ENCODE peak calls at places on chromosomes 12 and 14, in eight cellular contexts. X, W, I, O, G, E, D and S are unnamed samples. For H3K36me3, the result is how much of the 10 kb centered on the place peaks cover.

GRCh38 chr12:12470751-12471300 is 91.8 kb downstream of the DUSP16 start:
- DNase-seq in X (no peak), W (no peak), I (no peak), O (no peak), G (no peak), E (no peak), D (no peak), S (no peak)

GRCh38 chr14:74290415-74290814 is 12.3 kb downstream of the ABCD4 start:
- DNase-seq in X (peak), W (no peak), I (peak), O (peak), G (no peak), E (no peak), D (peak), S (no peak)

GRCh38 chr14:67515386-67516079 is 17.6 kb upstream of the PLEKHH1 start:
- DNase-seq in X (no peak), W (no peak), I (no peak), O (no peak), G (no peak), E (no peak), D (peak), S (peak)

GRCh38 chr12:131092911-131093901 is 139.5 kb downstream of the ADGRD1 start:
- DNase-seq in X (no peak), W (no peak), I (no peak), O (no peak), G (peak), E (no peak), D (peak), S (no peak)

GRCh38 chr12:114054982-114055381 is 88.9 kb upstream of the RBM19 start:
- DNase-seq in X (no peak), W (no peak), I (no peak), O (no peak), G (no peak), E (no peak), D (no peak), S (no peak)

GRCh38 chr12:122309564-122310121 is 43.3 kb upstream of the VPS33A start:
- DNase-seq in X (no peak), W (no peak), I (no peak), O (no peak), G (no peak), E (no peak), D (no peak), S (no peak)

GRCh38 chr12:44628180-44628579 is 247.9 kb downstream of the NELL2 start:
- DNase-seq in X (no peak), W (no peak), I (no peak), O (no peak), G (no peak), E (no peak), D (no peak), S (no peak)

GRCh38 chr14:56248442-56248841 is 130.2 kb downstream of the PELI2 start:
- DNase-seq in X (no peak), W (no peak), I (no peak), O (no peak), G (no peak), E (no peak), D (no peak), S (no peak)

GRCh38 chr12:69524755-69525509 is 54.7 kb downstream of the FRS2 start:
- DNase-seq in X (no peak), W (no peak), I (no peak), O (no peak), G (no peak), E (no peak), D (no peak), S (no peak)

GRCh38 chr14:51225751-51226150 is 14.3 kb upstream of the TMX1 start:
- DNase-seq in X (peak), W (no peak), I (no peak), O (no peak), G (no peak), E (no peak), D (no peak), S (no peak)

GRCh38 chr14:51650721-51651387 is 856 bp upstream of the FRMD6 start:
- DNase-seq in X (no peak), W (no peak), I (peak), O (no peak), G (peak), E (no peak), D (no peak), S (no peak)

GRCh38 chr12:57243521-57244305 is 7.3 kb downstream of the STAC3 start:
- DNase-seq in X (peak), W (peak), I (peak), O (peak), G (peak), E (peak), D (peak), S (peak)

GRCh38 chr12:89183985-89184435 is 168.3 kb downstream of the DUSP6 start:
- DNase-seq in X (peak), W (peak), I (no peak), O (peak), G (peak), E (no peak), D (no peak), S (no peak)

GRCh38 chr12:82510386-82510785 is 152.1 kb downstream of the METTL25 start:
- DNase-seq in X (no peak), W (no peak), I (no peak), O (no peak), G (no peak), E (no peak), D (no peak), S (no peak)

GRCh38 chr14:61280092-61280525 is 1.0 kb downstream of the TMEM30B start:
- DNase-seq in X (no peak), W (no peak), I (no peak), O (no peak), G (peak), E (no peak), D (no peak), S (peak)

GRCh38 chr12:94280063-94280462 is 131.7 kb downstream of the PLXNC1 start:
- DNase-seq in X (no peak), W (no peak), I (no peak), O (no peak), G (no peak), E (no peak), D (no peak), S (no peak)

GRCh38 chr12:15423629-15424028 is 101.3 kb downstream of the PTPRO start:
- DNase-seq in X (peak), W (no peak), I (no peak), O (no peak), G (no peak), E (no peak), D (no peak), S (no peak)

GRCh38 chr12:25692115-25693035 is 139.3 kb upstream of the LMNTD1 start:
- DNase-seq in X (peak), W (peak), I (no peak), O (peak), G (no peak), E (no peak), D (no peak), S (no peak)

GRCh38 chr14:69303086-69303485 is 43.1 kb downstream of the GALNT16 start:
- DNase-seq in X (no peak), W (no peak), I (no peak), O (no peak), G (no peak), E (no peak), D (no peak), S (no peak)

DNA sequence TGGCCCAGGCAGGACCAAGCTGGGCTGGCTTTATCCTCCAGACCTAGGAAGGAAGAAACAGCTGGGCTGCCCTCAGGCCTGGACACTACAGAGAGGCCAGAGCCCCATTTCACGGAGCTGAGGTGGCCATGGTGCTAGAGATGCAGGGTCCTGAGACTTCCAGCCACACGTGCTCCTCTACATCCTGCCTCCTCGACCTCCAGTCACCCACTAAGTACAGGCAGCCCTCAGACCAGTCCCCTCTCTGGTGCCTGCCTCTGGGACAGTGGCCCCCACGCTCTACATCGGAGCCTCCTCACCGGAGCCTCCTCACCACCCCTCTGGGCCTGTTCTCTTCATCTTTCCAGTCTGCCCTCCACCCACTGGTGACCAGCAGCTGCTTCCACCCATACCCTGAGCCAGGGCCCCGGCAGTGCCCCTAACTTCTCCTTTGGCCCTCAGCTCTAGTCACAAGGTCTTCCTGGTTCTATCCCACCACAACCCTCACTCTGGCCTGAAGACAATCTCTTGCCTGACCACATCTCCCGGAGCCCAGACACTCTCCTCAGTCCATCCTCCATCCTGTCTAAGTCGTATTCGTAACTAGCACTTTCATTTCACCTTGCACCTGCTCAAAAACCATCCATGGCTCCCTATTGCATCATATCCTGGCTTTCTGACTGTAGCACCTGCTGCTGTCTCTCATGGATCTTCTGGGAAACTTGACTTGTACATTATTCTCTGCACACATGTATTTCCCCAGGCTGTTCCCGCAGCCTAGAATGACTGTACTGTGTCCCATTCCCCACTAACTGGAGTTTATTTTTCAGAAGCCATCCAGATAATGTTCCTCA is 43.9 kb downstream of the DIO3 start:
- DNase-seq in X (no peak), W (peak), I (no peak), O (no peak), G (peak), E (no peak), D (peak), S (no peak)
- H3K36me3 ChIP-seq in X (under half), W (under half), I (under half), O (under half), G (under half), E (under half), D (under half), S (under half)

DNA sequence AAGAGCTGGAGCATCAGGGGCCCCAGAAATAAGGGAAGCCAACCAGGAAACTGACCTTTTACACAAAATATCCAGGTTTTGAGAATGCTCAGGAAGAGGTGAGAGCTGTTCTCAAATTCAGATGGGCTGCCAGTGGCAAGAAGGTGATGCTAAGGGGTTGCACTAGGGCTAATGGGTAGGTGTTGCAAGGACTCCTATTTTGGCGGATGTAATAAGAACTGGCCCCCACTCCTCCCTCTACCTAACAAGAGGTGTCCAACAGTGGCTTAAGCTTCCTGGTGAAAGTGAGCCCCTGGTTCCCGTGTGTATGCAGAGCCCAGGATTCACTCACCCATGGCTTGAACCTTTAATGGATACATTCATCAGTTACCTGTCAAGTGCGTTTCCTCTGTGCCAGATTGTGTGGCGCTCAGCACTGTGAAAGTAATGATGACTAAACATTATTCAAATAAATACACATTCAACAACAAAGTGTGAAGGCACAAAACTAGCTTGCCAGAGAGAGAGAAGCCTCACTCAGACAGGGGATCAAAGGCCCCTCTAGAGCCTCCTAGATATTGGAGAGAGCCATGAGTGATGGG is 705 bp upstream of the CHGA start:
- DNase-seq in X (no peak), W (no peak), I (no peak), O (no peak), G (no peak), E (no peak), D (no peak), S (no peak)
- H3K27ac ChIP-seq in X (no peak), W (peak), I (no peak), O (no peak), G (no peak), E (no peak), D (no peak), S (no peak)

GRCh38 chr12:6834254-6834653 is 6.0 kb downstream of the P3H3 start:
- DNase-seq in X (no peak), W (no peak), I (no peak), O (no peak), G (no peak), E (no peak), D (no peak), S (no peak)
- H3K36me3 ChIP-seq in X (under half), W (under half), I (under half), O (half or more), G (under half), E (under half), D (under half), S (under half)

GRCh38 chr14:104181761-104182530 is 43.6 kb downstream of the KIF26A start:
- DNase-seq in X (no peak), W (no peak), I (no peak), O (no peak), G (no peak), E (peak), D (no peak), S (no peak)
- H3K27ac ChIP-seq in X (no peak), W (no peak), I (peak), O (no peak), G (no peak), E (no peak), D (no peak), S (no peak)

GRCh38 chr14:102870994-102871831 is 51.2 kb upstream of the AMN start:
- DNase-seq in X (no peak), W (no peak), I (no peak), O (no peak), G (no peak), E (no peak), D (no peak), S (no peak)

GRCh38 chr14:102875652-102876051 is 46.8 kb upstream of the AMN start:
- DNase-seq in X (no peak), W (no peak), I (no peak), O (no peak), G (no peak), E (no peak), D (no peak), S (no peak)

GRCh38 chr14:102873546-102874061 is 48.9 kb upstream of the AMN start:
- DNase-seq in X (no peak), W (no peak), I (no peak), O (no peak), G (peak), E (no peak), D (no peak), S (no peak)

GRCh38 chr14:102872020-102872419 is 50.4 kb upstream of the AMN start:
- DNase-seq in X (no peak), W (no peak), I (no peak), O (no peak), G (peak), E (no peak), D (no peak), S (peak)

GRCh38 chr14:102873131-102873530 is 49.3 kb upstream of the AMN start:
- DNase-seq in X (no peak), W (no peak), I (no peak), O (no peak), G (peak), E (no peak), D (no peak), S (no peak)
- H3K36me3 ChIP-seq in X (under half), W (under half), I (under half), O (half or more), G (under half), E (under half), D (half or more), S (under half)